ENCODE peak calls at places on chromosome 6, in eight cellular contexts. L is H9, X is hepatocyte, C is OCI-LY7, N is IMR-90, E is endothelial cell of umbilical vein, O is PC-3, V is neural progenitor cell. K is an unnamed sample.

GRCh38 chr6:25963426-25964123 is 973 bp downstream of the TRIM38 start:
- DNase-seq in L (peak), X (no peak), C (peak), N (peak), E (peak), O (peak), V (no peak), K (no peak)

GRCh38 chr6:155495011-155495768 is 39.6 kb upstream of the NOX3 start:
- DNase-seq in L (peak), X (peak), C (peak), N (peak), E (peak), O (peak), V (peak), K (no peak)

GRCh38 chr6:53888931-53889330 is 94.1 kb downstream of the LRRC1 start:
- DNase-seq in L (no peak), X (no peak), C (no peak), N (peak), E (no peak), O (peak), V (no peak), K (no peak)

GRCh38 chr6:154868143-154868594 is 126.9 kb upstream of the TIAM2 start:
- DNase-seq in L (no peak), X (peak), C (peak), N (peak), E (peak), O (peak), V (peak), K (no peak)

GRCh38 chr6:43399932-43400487 is 27.3 kb upstream of the ABCC10 start:
- DNase-seq in L (no peak), X (no peak), C (no peak), N (no peak), E (no peak), O (no peak), V (no peak), K (no peak)

GRCh38 chr6:43917878-43918382 is 147.9 kb downstream of the VEGFA start:
- DNase-seq in L (no peak), X (peak), C (no peak), N (peak), E (no peak), O (peak), V (no peak), K (no peak)

GRCh38 chr6:170111816-170112582 is 178.9 kb downstream of the DLL1 start:
- DNase-seq in L (peak), X (no peak), C (no peak), N (no peak), E (no peak), O (no peak), V (no peak), K (no peak)

GRCh38 chr6:130362128-130362527 is 3.7 kb upstream of the TMEM200A start:
- DNase-seq in L (no peak), X (peak), C (no peak), N (no peak), E (no peak), O (peak), V (peak), K (peak)

GRCh38 chr6:58198301-58198700 is 880.9 kb downstream of the PRIM2 start:
- DNase-seq in L (no peak), X (no peak), C (no peak), N (no peak), E (no peak), O (peak), V (no peak), K (no peak)

GRCh38 chr6:108862479-108863191 is 14.4 kb downstream of the ARMC2 start:
- DNase-seq in L (no peak), X (no peak), C (no peak), N (no peak), E (no peak), O (no peak), V (no peak), K (no peak)

GRCh38 chr6:36867471-36868224 is 7.0 kb downstream of the PPIL1 start:
- DNase-seq in L (no peak), X (no peak), C (no peak), N (no peak), E (no peak), O (no peak), V (no peak), K (no peak)

GRCh38 chr6:81751388-81752083 is 945 bp downstream of the TENT5A start:
- DNase-seq in L (peak), X (peak), C (no peak), N (peak), E (peak), O (peak), V (peak), K (no peak)

GRCh38 chr6:128168244-128168643 is 267.4 kb upstream of the THEMIS start:
- DNase-seq in L (no peak), X (no peak), C (no peak), N (no peak), E (no peak), O (no peak), V (no peak), K (no peak)

GRCh38 chr6:47135772-47136171 is 93.6 kb upstream of the ADGRF1 start:
- DNase-seq in L (no peak), X (peak), C (no peak), N (peak), E (peak), O (peak), V (no peak), K (no peak)

GRCh38 chr6:110620065-110620464 is 143.7 kb upstream of the SLC22A16 start:
- DNase-seq in L (no peak), X (no peak), C (no peak), N (no peak), E (no peak), O (no peak), V (no peak), K (no peak)

GRCh38 chr6:54574671-54575070 is 266.4 kb downstream of the TINAG start:
- DNase-seq in L (no peak), X (no peak), C (no peak), N (no peak), E (no peak), O (peak), V (no peak), K (no peak)

GRCh38 chr6:90158945-90159344 is 137.7 kb downstream of the BACH2 start:
- DNase-seq in L (no peak), X (no peak), C (no peak), N (no peak), E (no peak), O (no peak), V (no peak), K (no peak)

GRCh38 chr6:166490671-166491500 is 95.6 kb downstream of the RAMACL start:
- DNase-seq in L (no peak), X (no peak), C (no peak), N (peak), E (peak), O (no peak), V (no peak), K (no peak)

GRCh38 chr6:39466664-39467063 is 144.2 kb upstream of the KCNK16 start:
- DNase-seq in L (no peak), X (peak), C (no peak), N (no peak), E (no peak), O (no peak), V (no peak), K (no peak)

GRCh38 chr6:12083763-12084162 is 71.7 kb downstream of the HIVEP1 start:
- DNase-seq in L (no peak), X (no peak), C (no peak), N (no peak), E (no peak), O (no peak), V (no peak), K (no peak)

GRCh38 chr6:12348530-12349511 is 58.7 kb downstream of the EDN1 start:
- DNase-seq in L (no peak), X (peak), C (no peak), N (peak), E (peak), O (peak), V (no peak), K (no peak)

GRCh38 chr6:11653028-11653583 is 115.6 kb downstream of the TMEM170B start:
- DNase-seq in L (no peak), X (peak), C (no peak), N (peak), E (peak), O (peak), V (no peak), K (no peak)

GRCh38 chr6:99334526-99335127 is 14.8 kb downstream of the FAXC start:
- DNase-seq in L (peak), X (peak), C (peak), N (peak), E (peak), O (peak), V (peak), K (peak)

GRCh38 chr6:35725081-35725708 is 11.6 kb upstream of the ARMC12 start:
- DNase-seq in L (no peak), X (no peak), C (no peak), N (no peak), E (no peak), O (no peak), V (no peak), K (no peak)

GRCh38 chr6:165663283-165663735 is 268 bp upstream of the PDE10A start:
- DNase-seq in L (peak), X (peak), C (no peak), N (peak), E (peak), O (peak), V (peak), K (no peak)

GRCh38 chr6:109788687-109789086 is 97.6 kb downstream of the FIG4 start:
- DNase-seq in L (no peak), X (no peak), C (no peak), N (no peak), E (no peak), O (no peak), V (no peak), K (no peak)

GRCh38 chr6:146190581-146190980 is 161.7 kb downstream of the GRM1 start:
- DNase-seq in L (no peak), X (no peak), C (no peak), N (no peak), E (no peak), O (no peak), V (no peak), K (no peak)

GRCh38 chr6:156841508-156841907 is 64.3 kb downstream of the ARID1B start:
- DNase-seq in L (no peak), X (no peak), C (no peak), N (no peak), E (no peak), O (no peak), V (no peak), K (no peak)

GRCh38 chr6:149834513-149835481 is 29.4 kb downstream of the LRP11 start:
- DNase-seq in L (peak), X (peak), C (peak), N (peak), E (peak), O (peak), V (peak), K (peak)

GRCh38 chr6:134161036-134161435 is 108.6 kb upstream of the SLC2A12 start:
- DNase-seq in L (no peak), X (peak), C (no peak), N (peak), E (no peak), O (peak), V (no peak), K (no peak)

GRCh38 chr6:30325150-30325872 is 1.4 kb upstream of the TRIM39 start:
- DNase-seq in L (no peak), X (peak), C (peak), N (peak), E (peak), O (peak), V (peak), K (peak)

GRCh38 chr6:137799950-137800568 is 67.0 kb upstream of the TNFAIP3 start:
- DNase-seq in L (peak), X (peak), C (peak), N (peak), E (peak), O (peak), V (peak), K (peak)

GRCh38 chr6:135213616-135214015 is 32.5 kb downstream of the MYB start:
- DNase-seq in L (no peak), X (no peak), C (no peak), N (no peak), E (no peak), O (no peak), V (no peak), K (no peak)

GRCh38 chr6:15369838-15370237 is 124.0 kb downstream of the JARID2 start:
- DNase-seq in L (no peak), X (no peak), C (no peak), N (no peak), E (no peak), O (no peak), V (no peak), K (peak)

GRCh38 chr6:36595168-36595818 is 1.1 kb downstream of the SRSF3 start:
- DNase-seq in L (no peak), X (no peak), C (peak), N (peak), E (peak), O (peak), V (peak), K (peak)

GRCh38 chr6:148611213-148611612 is 135.6 kb upstream of the UST start:
- DNase-seq in L (no peak), X (peak), C (no peak), N (no peak), E (no peak), O (peak), V (no peak), K (no peak)

GRCh38 chr6:150452642-150453243 is 83.9 kb downstream of the IYD start:
- DNase-seq in L (no peak), X (no peak), C (no peak), N (no peak), E (peak), O (no peak), V (peak), K (no peak)

GRCh38 chr6:142845624-142846458 is 99.1 kb downstream of the HIVEP2 start:
- DNase-seq in L (peak), X (peak), C (peak), N (peak), E (peak), O (peak), V (peak), K (peak)

GRCh38 chr6:20414711-20415110 is 13.0 kb downstream of the E2F3 start:
- DNase-seq in L (no peak), X (no peak), C (no peak), N (no peak), E (no peak), O (no peak), V (no peak), K (no peak)
- H3K4me2 ChIP-seq in L (no peak), X (no peak), C (no peak), N (no peak), E (no peak), O (no peak), V (no peak), K (no peak)

GRCh38 chr6:4904461-4904860 is 99.4 kb downstream of the RPP40 start:
- DNase-seq in L (no peak), X (peak), C (no peak), N (no peak), E (no peak), O (no peak), V (no peak), K (no peak)

GRCh38 chr6:4907602-4908001 is 96.2 kb downstream of the RPP40 start:
- DNase-seq in L (no peak), X (no peak), C (no peak), N (peak), E (no peak), O (no peak), V (no peak), K (no peak)

GRCh38 chr6:4906942-4907300 is 96.9 kb downstream of the RPP40 start:
- DNase-seq in L (no peak), X (no peak), C (no peak), N (peak), E (no peak), O (no peak), V (no peak), K (no peak)

GRCh38 chr6:4906293-4906941 is 97.4 kb downstream of the RPP40 start:
- DNase-seq in L (no peak), X (no peak), C (no peak), N (no peak), E (peak), O (no peak), V (no peak), K (no peak)

DNA sequence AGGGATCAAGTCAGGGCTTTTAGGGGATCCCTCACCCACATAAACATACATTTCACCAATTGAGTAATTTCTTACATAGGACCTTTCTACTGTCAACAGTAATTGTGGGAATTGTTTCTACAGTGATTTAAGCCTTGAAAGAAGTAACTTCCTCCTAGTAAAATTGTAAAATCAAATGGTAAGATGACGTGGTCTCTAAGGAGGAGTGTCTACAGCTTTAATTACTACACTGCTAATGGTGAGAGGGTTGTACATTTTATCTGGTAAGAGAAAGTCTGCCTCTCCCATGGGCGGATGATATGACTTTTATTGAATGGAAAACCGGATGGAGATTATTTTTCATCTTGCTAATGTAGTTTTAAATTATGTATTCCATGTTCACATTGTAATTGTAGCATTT is 98.0 kb downstream of the RPP40 start:
- DNase-seq in L (no peak), X (no peak), C (no peak), N (no peak), E (no peak), O (no peak), V (no peak), K (no peak)
- H3K4me2 ChIP-seq in L (no peak), X (no peak), C (peak), N (no peak), E (no peak), O (no peak), V (no peak), K (no peak)

GRCh38 chr6:83948851-83949250 is 84.7 kb upstream of the MRAP2 start:
- DNase-seq in L (no peak), X (no peak), C (no peak), N (no peak), E (no peak), O (no peak), V (no peak), K (no peak)
- H3K4me2 ChIP-seq in L (no peak), X (no peak), C (no peak), N (no peak), E (no peak), O (no peak), V (no peak), K (no peak)

GRCh38 chr6:10598084-10598960 is 77.2 kb downstream of the GCNT2 start:
- DNase-seq in L (no peak), X (no peak), C (no peak), N (no peak), E (no peak), O (peak), V (no peak), K (no peak)
- H3K4me2 ChIP-seq in L (no peak), X (no peak), C (no peak), N (no peak), E (no peak), O (no peak), V (peak), K (no peak)

GRCh38 chr6:140320081-140320798 is 945.8 kb upstream of the CITED2 start:
- DNase-seq in L (no peak), X (no peak), C (no peak), N (peak), E (no peak), O (no peak), V (no peak), K (no peak)
- H3K4me2 ChIP-seq in L (no peak), X (no peak), C (no peak), N (no peak), E (no peak), O (no peak), V (no peak), K (no peak)

K was measured in DND-41.